ENCODE peak calls at places on chromosomes 2 and 18, in seven cellular contexts. G, N, T, Q, P, H and A are unnamed samples.

GRCh38 chr18:42734520-42734919 is 381.0 kb downstream of the RIT2 start:
- DNase-seq in G (no peak), N (no peak), T (no peak), Q (no peak), P (no peak), H (no peak), A (no peak)

GRCh38 chr2:120546077-120546864 is 189.4 kb upstream of the GLI2 start:
- DNase-seq in G (no peak), N (no peak), T (no peak), Q (peak), P (peak), H (no peak), A (no peak)

GRCh38 chr2:134391751-134392160 is 137.9 kb downstream of the MGAT5 start:
- DNase-seq in G (peak), N (peak), T (no peak), Q (no peak), P (no peak), H (no peak), A (no peak)

GRCh38 chr18:2417861-2418610 is 153.3 kb downstream of the METTL4 start:
- DNase-seq in G (no peak), N (no peak), T (no peak), Q (no peak), P (no peak), H (no peak), A (no peak)

GRCh38 chr2:227388537-227389011 is 825 bp upstream of the SCYGR1 start:
- DNase-seq in G (no peak), N (no peak), T (no peak), Q (no peak), P (no peak), H (no peak), A (peak)

GRCh38 chr2:8803658-8804379 is 33.6 kb downstream of the KIDINS220 start:
- DNase-seq in G (peak), N (peak), T (no peak), Q (peak), P (peak), H (no peak), A (peak)

GRCh38 chr2:117308861-117309770 is 505.4 kb upstream of the DDX18 start:
- DNase-seq in G (no peak), N (no peak), T (no peak), Q (no peak), P (no peak), H (no peak), A (no peak)

GRCh38 chr2:229714736-229715541 is 584 bp upstream of the DNER start:
- DNase-seq in G (no peak), N (no peak), T (peak), Q (peak), P (peak), H (peak), A (no peak)

GRCh38 chr18:48777026-48777736 is 173.6 kb downstream of the SMAD7 start:
- DNase-seq in G (no peak), N (no peak), T (peak), Q (peak), P (peak), H (peak), A (no peak)

GRCh38 chr2:43169091-43169936 is 57.1 kb downstream of the ZFP36L2 start:
- DNase-seq in G (no peak), N (peak), T (no peak), Q (no peak), P (no peak), H (no peak), A (no peak)

GRCh38 chr2:188776634-188777033 is 197.5 kb upstream of the COL3A1 start:
- DNase-seq in G (peak), N (no peak), T (no peak), Q (no peak), P (no peak), H (no peak), A (no peak)

GRCh38 chr18:22342625-22343024 is 75.1 kb downstream of the CTAGE1 start:
- DNase-seq in G (no peak), N (no peak), T (peak), Q (peak), P (no peak), H (no peak), A (no peak)

GRCh38 chr2:218444692-218445357 is 25.9 kb downstream of the VIL1 start:
- DNase-seq in G (no peak), N (no peak), T (no peak), Q (no peak), P (peak), H (no peak), A (no peak)

GRCh38 chr2:175167076-175167791 is 769 bp downstream of the ATF2 start:
- DNase-seq in G (no peak), N (no peak), T (peak), Q (peak), P (peak), H (no peak), A (no peak)

GRCh38 chr2:128316777-128317185 is 1.9 kb downstream of the HS6ST1 start:
- DNase-seq in G (no peak), N (no peak), T (peak), Q (no peak), P (no peak), H (no peak), A (no peak)

GRCh38 chr2:136058951-136059530 is 58.9 kb downstream of the CXCR4 start:
- DNase-seq in G (no peak), N (peak), T (no peak), Q (no peak), P (no peak), H (no peak), A (no peak)

GRCh38 chr18:73636355-73636754 is 511.3 kb downstream of the FBXO15 start:
- DNase-seq in G (no peak), N (no peak), T (no peak), Q (no peak), P (no peak), H (no peak), A (no peak)

GRCh38 chr18:10088734-10089133 is 174.9 kb downstream of the VAPA start:
- DNase-seq in G (no peak), N (no peak), T (no peak), Q (no peak), P (no peak), H (no peak), A (no peak)
- TF ChIP-seq SIN3A in G (no peak), N (no peak), T (no peak), Q (no peak), P (no peak), H (no peak), A (no peak)

DNA sequence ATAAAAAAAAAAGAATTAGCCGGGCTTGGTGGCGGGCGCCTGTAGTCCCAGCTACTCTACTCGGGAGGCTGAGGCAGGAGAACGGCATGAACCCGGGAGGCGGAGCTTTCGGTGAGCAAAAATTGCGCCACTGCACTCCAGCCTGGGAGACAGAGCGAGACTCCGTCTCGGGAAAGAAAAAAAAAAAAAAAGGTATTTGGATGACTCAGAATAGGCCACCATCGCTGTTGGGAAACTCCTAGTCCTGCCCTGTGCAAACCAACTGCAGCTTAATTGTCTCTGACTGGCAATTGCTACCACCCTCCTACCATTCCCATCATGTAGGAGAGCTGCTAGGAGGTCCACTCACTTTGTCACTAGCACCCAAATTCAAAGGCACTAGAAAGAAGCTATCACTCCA is 43.5 kb downstream of the ATP8B1 start:
- DNase-seq in G (no peak), N (no peak), T (no peak), Q (no peak), P (no peak), H (no peak), A (no peak)
- H3K4me3 ChIP-seq in G (no peak), N (no peak), T (no peak), Q (no peak), P (no peak), H (no peak), A (no peak)

GRCh38 chr2:96374211-96374951 is 38.8 kb downstream of the NCAPH start:
- DNase-seq in G (no peak), N (no peak), T (peak), Q (no peak), P (no peak), H (no peak), A (no peak)
- TF ChIP-seq SIN3A in G (no peak), N (no peak), T (no peak), Q (no peak), P (no peak), H (no peak), A (no peak)

GRCh38 chr18:76490701-76491171 is 4.3 kb downstream of the ZNF516 start:
- DNase-seq in G (no peak), N (no peak), T (peak), Q (no peak), P (no peak), H (no peak), A (no peak)

GRCh38 chr18:76489081-76489480 is 6.0 kb downstream of the ZNF516 start:
- DNase-seq in G (no peak), N (no peak), T (no peak), Q (no peak), P (no peak), H (no peak), A (no peak)

GRCh38 chr18:76491436-76491800 is 3.6 kb downstream of the ZNF516 start:
- DNase-seq in G (no peak), N (no peak), T (peak), Q (peak), P (peak), H (no peak), A (no peak)

GRCh38 chr18:76488190-76488589 is 6.9 kb downstream of the ZNF516 start:
- DNase-seq in G (no peak), N (no peak), T (no peak), Q (no peak), P (no peak), H (no peak), A (no peak)

DNA sequence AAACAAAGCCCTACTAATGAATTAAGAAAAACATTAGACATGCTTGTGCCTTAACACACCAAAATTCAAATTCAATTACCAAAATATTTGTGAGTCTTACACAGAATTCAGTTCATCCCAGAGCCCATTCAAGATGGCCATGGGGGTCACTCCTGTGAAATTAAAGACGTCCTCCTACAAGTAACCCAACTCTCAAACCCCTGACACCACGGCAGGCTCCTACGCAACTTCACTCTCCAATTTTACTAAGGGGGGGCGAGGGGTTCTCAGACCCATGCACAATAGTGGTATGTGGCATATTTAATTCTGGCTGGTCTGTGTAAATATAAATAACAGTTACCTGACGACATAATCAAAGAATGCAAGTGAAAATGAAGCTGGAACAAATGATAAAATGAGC is 5.0 kb downstream of the ZNF516 start:
- DNase-seq in G (no peak), N (no peak), T (no peak), Q (no peak), P (no peak), H (no peak), A (no peak)
- H3K4me3 ChIP-seq in G (no peak), N (peak), T (peak), Q (no peak), P (peak), H (peak), A (peak)

DNA sequence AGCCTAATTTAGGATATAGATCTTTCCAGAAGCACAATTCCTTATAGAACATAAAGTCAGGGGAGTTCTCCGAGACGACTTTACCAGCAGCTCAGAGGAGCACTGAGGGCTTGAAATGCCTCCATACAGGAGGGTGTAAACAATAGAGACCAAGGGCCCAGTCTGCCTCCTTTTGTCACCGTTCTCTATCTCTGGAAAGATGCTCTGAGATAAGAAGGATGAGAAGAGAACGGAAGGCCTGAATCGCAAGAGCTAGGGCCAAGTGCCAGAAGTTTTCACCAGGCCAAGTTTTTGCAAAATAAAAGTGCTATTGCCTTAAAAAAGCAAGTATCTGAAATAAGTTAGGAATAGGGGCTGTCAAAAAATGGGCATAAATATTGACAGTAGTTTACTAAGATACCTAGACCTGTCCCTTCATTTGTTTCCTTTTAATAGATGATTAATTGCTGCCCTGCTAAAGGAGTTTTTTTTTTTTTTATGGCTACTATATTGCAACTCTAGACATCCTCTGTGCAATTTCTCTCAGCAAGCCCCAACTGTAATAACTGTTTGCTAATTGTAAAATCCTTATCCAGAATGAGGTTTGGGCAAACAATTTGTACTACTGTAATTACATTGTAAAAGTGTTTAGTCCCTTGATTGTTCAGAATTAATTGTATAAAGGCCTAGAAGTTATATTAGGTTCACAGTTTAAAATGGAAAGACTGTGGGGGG is 3.9 kb upstream of the MEIS1 start:
- DNase-seq in G (no peak), N (no peak), T (no peak), Q (no peak), P (no peak), H (no peak), A (no peak)
- TF ChIP-seq SIN3A in G (no peak), N (no peak), T (no peak), Q (no peak), P (no peak), H (no peak), A (no peak)

GRCh38 chr2:67883316-67884080 is 179.3 kb downstream of the C1D start:
- DNase-seq in G (no peak), N (no peak), T (no peak), Q (no peak), P (no peak), H (no peak), A (no peak)

GRCh38 chr2:67891642-67892041 is 171.2 kb downstream of the C1D start:
- DNase-seq in G (no peak), N (no peak), T (no peak), Q (no peak), P (peak), H (no peak), A (no peak)

GRCh38 chr2:67886423-67886822 is 176.4 kb downstream of the C1D start:
- DNase-seq in G (no peak), N (no peak), T (no peak), Q (no peak), P (no peak), H (no peak), A (no peak)

DNA sequence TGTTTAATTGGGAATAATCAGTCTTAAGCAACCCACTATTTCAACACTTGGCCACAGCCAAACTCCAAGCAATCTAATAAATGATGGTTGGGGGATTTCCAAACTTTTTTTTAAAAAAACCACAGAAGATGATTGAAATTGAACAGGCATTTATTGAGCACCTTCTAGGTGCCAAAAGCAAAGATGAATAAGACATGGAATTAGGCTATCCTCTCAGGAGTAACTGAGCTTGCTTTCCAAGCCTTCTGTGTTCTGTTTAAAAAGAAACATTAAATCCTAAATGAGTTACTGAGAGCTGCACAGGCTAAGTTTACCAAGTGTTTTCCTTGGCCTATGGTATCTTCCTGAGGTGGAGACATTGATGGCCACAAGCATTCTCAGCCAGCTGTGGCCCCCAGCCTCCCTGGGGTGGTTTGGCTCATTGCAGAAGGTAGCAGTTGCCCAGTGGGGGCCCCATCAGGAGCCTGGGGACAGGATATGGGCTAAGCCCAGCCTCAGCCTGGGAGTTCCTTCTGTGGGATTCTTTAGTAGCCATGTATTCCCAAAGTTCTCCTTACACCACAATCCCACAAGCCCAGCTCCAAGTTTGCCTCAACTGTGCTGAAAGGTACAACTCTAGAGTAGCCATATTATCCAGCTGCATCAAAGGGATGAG is 174.3 kb downstream of the C1D start:
- DNase-seq in G (no peak), N (no peak), T (no peak), Q (no peak), P (no peak), H (no peak), A (no peak)
- H3K4me3 ChIP-seq in G (no peak), N (no peak), T (no peak), Q (no peak), P (no peak), H (no peak), A (no peak)